ENCODE peak calls at places on chromosomes 1 and 21, in five cellular contexts. Q is DND-41, F is keratinocyte, L is right atrium auricular region, J is IMR-90. S is an unnamed sample.
A peak's percentile ranks its signal among the peaks of the same experiment; 100 is the strongest.

GRCh38 chr1:2328676-2329455 is 62.5 kb downstream of the MORN1 start:
- DNase-seq in J (no peak), Q (no peak), L (no peak), F (no peak), S (no peak)

GRCh38 chr1:167909691-167910180 is 4.2 kb downstream of the ADCY10 start:
- DNase-seq in J (no peak), F (no peak), L (no peak), Q (no peak), S (no peak)

GRCh38 chr1:89065077-89065868 is at the start of gene GBP1:
- DNase-seq in F (no peak), Q (peak; percentile 42), J (peak; percentile 88), L (no peak), S (no peak)

GRCh38 chr21:46112731-46113215 is 14.9 kb downstream of the COL6A2 start:
- DNase-seq in F (no peak), J (no peak), L (peak; percentile 49), Q (no peak), S (peak; percentile 34)

GRCh38 chr1:32681501-32681900 is 21.1 kb downstream of the SYNC start:
- DNase-seq in Q (no peak), L (no peak), J (peak; percentile 28), F (no peak), S (no peak)

GRCh38 chr1:21451212-21451611 is 11.3 kb downstream of the NBPF3 start:
- DNase-seq in J (peak; percentile 91), L (no peak), Q (no peak), F (no peak), S (no peak)

GRCh38 chr1:54581621-54582035 is 33.6 kb downstream of the ACOT11 start:
- DNase-seq in F (peak; percentile 76), L (peak; percentile 92), Q (no peak), J (peak; percentile 71), S (peak; percentile 99)

GRCh38 chr1:215507119-215507518 is 60.0 kb upstream of the KCTD3 start:
- DNase-seq in F (no peak), J (peak; percentile 61), Q (no peak), L (no peak), S (no peak)

GRCh38 chr1:207647966-207648906 is 3.3 kb downstream of the CR1L start:
- DNase-seq in F (no peak), Q (no peak), J (no peak), L (no peak), S (no peak)
- H3K4me3 ChIP-seq in F (no peak overlapping the region), Q (no peak overlapping the region), J (no peak overlapping the region), L (no peak overlapping the region), S (no peak overlapping the region)

GRCh38 chr21:38223893-38224540 is 32.8 kb upstream of the KCNJ15 start:
- DNase-seq in J (peak; percentile 26), F (no peak), Q (peak; percentile 25), L (no peak), S (no peak)
- H3K9me3 ChIP-seq in J (peaks cover 36% of the 10 kb centered on the region), F (peaks cover 14% of the 10 kb centered on the region), Q (peaks cover 50% of the 10 kb centered on the region), L (peaks cover 45% of the 10 kb centered on the region), S (no peaks in the 10 kb centered on the region)

DNA sequence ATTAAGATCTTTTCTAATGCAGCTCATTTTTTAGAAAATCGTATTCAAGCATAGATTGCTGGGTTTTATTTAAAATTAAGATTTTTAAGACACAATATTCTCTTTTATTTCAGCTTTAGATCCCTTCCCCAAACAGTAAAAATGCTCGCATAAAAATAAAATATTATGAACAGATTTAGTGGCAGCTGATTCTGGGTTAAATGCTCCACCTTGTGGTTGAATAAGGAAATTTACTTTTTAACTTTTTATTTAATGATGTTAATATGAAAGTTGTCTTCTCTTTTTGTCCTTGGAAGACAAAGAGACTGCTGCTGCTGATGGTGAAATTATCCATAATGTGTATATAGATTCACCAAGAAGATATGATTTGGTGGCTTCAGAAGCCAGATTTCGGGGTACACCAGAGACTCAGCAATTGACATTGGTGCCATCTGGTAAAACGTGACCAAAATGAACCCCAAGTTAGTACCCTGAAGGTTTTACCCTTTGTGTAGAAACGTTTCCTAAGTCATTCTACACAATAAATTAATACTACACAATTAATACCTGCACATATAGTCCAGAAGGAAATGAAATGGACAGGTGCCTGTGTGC is 128.0 kb downstream of the ADAMTS1 start:
- DNase-seq in F (no peak), L (no peak), Q (no peak), J (peak; percentile 31), S (no peak)
- TF ChIP-seq CTCF in F (peak; percentile 36), L (peak; percentile 59), Q (peak; percentile 60), J (peak; percentile 64), S (peak; percentile 45)

DNA sequence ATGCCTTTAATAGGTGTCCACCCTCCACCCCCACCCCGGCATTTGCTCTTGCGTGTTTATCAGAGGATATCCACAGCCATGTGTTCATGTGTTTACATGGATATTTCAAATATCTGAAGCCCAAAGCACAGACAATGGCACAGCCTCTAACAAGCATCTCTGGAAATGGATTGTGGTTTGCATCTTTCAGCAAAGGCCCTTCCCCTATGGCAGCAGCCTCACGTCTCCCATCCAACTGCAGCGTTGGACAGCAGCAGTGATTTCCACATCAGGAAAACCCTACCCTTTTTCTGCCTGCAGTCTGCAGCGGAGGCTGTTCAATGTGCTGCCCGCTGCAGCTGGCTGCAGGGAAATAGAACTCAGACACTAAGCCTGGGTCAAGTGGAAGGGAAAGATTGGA is 1.6 kb downstream of the RASSF5 start:
- DNase-seq in J (peak; percentile 72), Q (no peak), F (no peak), L (no peak), S (no peak)
- H3K4me3 ChIP-seq in J (no peak overlapping the region), Q (no peak overlapping the region), F (no peak overlapping the region), L (peak overlapping the region; percentile 72), S (peak overlapping the region; percentile 90)

DNA sequence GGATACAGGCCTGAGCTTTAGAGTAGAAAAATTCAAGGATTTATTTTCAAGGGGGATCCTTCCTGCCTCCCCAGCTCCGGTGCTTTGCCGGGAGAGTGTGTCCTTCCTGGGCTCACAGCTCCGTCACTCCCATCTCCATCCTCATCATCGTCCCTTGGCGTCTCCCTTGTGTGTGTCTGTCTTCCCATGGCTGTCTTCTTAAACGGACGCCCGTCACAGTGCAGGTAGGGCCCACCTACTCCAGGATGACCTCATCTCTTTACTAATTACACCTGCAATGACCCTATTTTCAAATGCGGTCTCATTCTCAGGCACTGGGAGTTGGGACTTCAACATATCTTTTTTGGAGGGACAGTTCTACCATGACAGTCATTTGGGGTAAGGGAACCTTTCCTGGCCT is 320.3 kb upstream of the C1orf174 start:
- DNase-seq in J (no peak), F (no peak), L (no peak), Q (no peak), S (no peak)
- H3K9me3 ChIP-seq in J (peaks cover 48% of the 10 kb centered on the region), F (peaks cover 10% of the 10 kb centered on the region), L (no peaks in the 10 kb centered on the region), Q (no peaks in the 10 kb centered on the region), S (no peaks in the 10 kb centered on the region)